ENCODE peak calls at places on chromosomes 4 and X, in four cellular contexts. D is AG04450, B is cardiac fibroblast, N is GM23248. A is an unnamed sample.

GRCh38 chr4:5746829-5747745 is 36.1 kb downstream of the EVC start:
- DNase-seq in D (no peak), B (peak; percentile 76), N (peak; percentile 82), A (no peak)

GRCh38 chrX:114924423-114924822 is 93.0 kb downstream of the IL13RA2 start:
- DNase-seq in D (no peak), B (peak; percentile 22), N (peak; percentile 20), A (no peak)

GRCh38 chrX:68177542-68177941 is 255.8 kb downstream of the OPHN1 start:
- DNase-seq in D (no peak), B (no peak), N (peak; percentile 33), A (no peak)

GRCh38 chrX:124736553-124737240 is 390.3 kb downstream of the SH2D1A start:
- DNase-seq in D (no peak), B (no peak), N (no peak), A (no peak)

GRCh38 chrX:118459494-118459893 is 36.1 kb upstream of the DOCK11 start:
- DNase-seq in D (no peak), B (peak; percentile 66), N (peak; percentile 65), A (no peak)

GRCh38 chr4:7398104-7398423 is 36.7 kb downstream of the PSAPL1 start:
- DNase-seq in D (peak; percentile 15), B (peak; percentile 14), N (no peak), A (no peak)

GRCh38 chrX:30887721-30888120 is 1.3 kb downstream of the TAB3 start:
- DNase-seq in D (no peak), B (no peak), N (no peak), A (no peak)

GRCh38 chr4:138035781-138036258 is 206.3 kb downstream of the SLC7A11 start:
- DNase-seq in D (no peak), B (peak; percentile 84), N (peak; percentile 81), A (no peak)

GRCh38 chrX:21412029-21412428 is 37.8 kb downstream of the CNKSR2 start:
- DNase-seq in D (no peak), B (no peak), N (peak; percentile 10), A (no peak)

GRCh38 chr4:183637461-183637860 is 21.5 kb downstream of the RWDD4 start:
- DNase-seq in D (no peak), B (no peak), N (peak; percentile 55), A (no peak)

GRCh38 chr4:30716158-30716557 is 4.0 kb upstream of the PCDH7 start:
- DNase-seq in D (no peak), B (peak; percentile 57), N (peak; percentile 52), A (no peak)

GRCh38 chr4:126604273-126604867 is 1028.4 kb upstream of the INTU start:
- DNase-seq in D (peak; percentile 21), B (peak; percentile 62), N (peak; percentile 71), A (no peak)

GRCh38 chrX:43861750-43862149 is 20.5 kb downstream of the MAOB start:
- DNase-seq in D (no peak), B (no peak), N (no peak), A (no peak)

GRCh38 chrX:8520791-8521190 is 56.2 kb downstream of the VCX3B start:
- DNase-seq in D (no peak), B (no peak), N (no peak), A (no peak)

GRCh38 chr4:139676913-139677585 is 11.4 kb downstream of the MGST2 start:
- DNase-seq in D (no peak), B (no peak), N (no peak), A (no peak)

GRCh38 chr4:56215901-56216300 is 171.4 kb downstream of the AASDH start:
- DNase-seq in D (no peak), B (peak; percentile 79), N (peak; percentile 66), A (no peak)

GRCh38 chr4:27123769-27124124 is 263.1 kb downstream of the STIM2 start:
- DNase-seq in D (no peak), B (no peak), N (no peak), A (no peak)
- H3K4me3 ChIP-seq in D (no peak overlapping the region), B (no peak overlapping the region), N (no peak overlapping the region), A (no peak overlapping the region)

DNA sequence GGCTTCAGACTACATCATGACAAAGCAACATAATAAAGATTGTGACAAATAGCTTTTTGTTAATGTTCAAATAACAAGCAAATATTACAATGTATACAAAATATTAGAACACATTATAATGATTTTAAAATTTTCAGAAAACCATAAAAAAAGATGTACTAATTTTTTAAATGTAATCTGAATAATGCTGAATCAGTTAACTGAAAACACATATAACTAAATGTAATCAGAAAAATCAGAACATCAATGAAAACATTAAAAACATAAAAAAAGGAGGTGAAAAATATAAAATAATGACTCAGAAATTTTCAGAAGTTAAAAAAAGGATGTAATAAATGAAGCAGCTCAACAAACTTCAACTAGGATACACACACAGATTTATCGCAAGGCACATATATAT is 53.5 kb downstream of the ZNF721 start:
- DNase-seq in D (no peak), B (no peak), N (no peak), A (no peak)
- H3K4me3 ChIP-seq in D (no peak overlapping the region), B (no peak overlapping the region), N (no peak overlapping the region), A (no peak overlapping the region)

DNA sequence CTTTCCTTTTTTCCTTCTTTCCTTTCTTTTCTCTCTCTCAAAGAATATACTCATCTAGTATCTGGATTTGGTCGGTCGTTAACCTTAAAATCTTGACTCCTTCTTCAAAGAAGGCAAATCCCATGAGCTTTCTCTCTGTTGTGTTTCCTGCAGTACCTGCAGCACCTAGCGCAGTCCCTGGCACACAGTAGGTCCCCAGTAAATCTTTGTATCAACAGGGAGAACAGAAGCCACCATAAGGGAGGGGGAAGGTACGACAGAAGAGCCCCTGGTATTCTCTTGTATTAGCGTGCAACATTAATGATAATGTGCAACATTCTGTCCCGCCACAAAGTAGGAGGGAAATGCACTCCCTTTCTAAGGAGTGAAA is 133.5 kb downstream of the AMELX start:
- DNase-seq in D (no peak), B (no peak), N (no peak), A (no peak)
- H3K4me3 ChIP-seq in D (peak overlapping the region; percentile 63), B (peak overlapping the region; percentile 66), N (peak overlapping the region; percentile 71), A (peak overlapping the region; percentile 62)

GRCh38 chrX:73852022-73852421 is 289.0 kb downstream of the CHIC1 start:
- DNase-seq in D (no peak), B (no peak), N (no peak), A (no peak)

GRCh38 chrX:73849054-73849453 is 286.1 kb downstream of the CHIC1 start:
- DNase-seq in D (no peak), B (no peak), N (no peak), A (no peak)

GRCh38 chrX:73850124-73851013 is 287.4 kb downstream of the CHIC1 start:
- DNase-seq in D (no peak), B (peak; percentile 26), N (peak; percentile 23), A (peak; percentile 55)

GRCh38 chrX:73847991-73848390 is 285.0 kb downstream of the CHIC1 start:
- DNase-seq in D (no peak), B (no peak), N (no peak), A (no peak)

DNA sequence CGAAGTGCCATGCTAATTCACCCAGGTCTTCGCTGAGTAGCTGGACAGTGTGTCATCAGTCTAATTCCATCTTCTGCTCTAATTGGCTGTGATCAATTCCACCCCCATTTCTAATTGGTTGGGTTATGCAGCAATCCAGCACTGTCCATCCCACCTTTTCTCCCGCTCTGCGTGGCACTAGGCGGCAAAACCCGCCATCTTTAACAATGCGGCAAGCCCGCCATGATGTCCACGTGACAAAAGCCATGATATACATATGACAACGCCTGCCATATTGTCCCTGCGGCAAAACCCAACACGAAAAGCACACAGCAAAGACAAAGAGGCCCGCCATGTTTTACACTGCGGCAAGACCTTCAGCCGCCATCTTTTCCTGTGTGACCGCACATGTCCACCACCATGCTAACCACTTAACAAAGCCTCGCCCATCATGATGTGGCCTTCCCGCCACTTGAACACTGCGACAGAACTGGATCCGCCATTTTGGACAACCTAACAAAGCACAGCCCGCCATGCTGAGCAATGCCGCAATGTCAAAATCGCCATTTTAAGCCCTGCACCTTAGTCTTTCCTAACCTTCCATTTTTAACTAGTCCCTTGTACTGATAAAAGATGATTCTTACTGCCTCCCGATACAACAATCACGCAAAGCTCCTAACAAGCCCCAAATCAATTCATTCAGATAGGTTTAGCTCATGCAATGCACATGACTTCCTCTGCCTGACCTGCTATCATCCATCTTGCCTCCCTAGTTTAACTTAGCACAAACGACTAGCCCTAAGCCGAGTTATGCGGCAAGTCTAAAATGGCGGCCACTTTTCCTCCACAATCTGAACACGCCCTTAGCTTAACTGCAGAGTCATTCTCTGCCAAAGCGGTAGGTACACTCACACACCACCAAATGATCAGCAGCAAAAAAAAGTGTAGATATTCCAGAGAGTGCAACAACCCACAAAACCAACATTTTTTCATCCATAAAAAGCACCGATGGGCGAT is 288.3 kb downstream of the CHIC1 start:
- DNase-seq in D (no peak), B (no peak), N (no peak), A (peak; percentile 85)
- H3K4me3 ChIP-seq in D (no peak overlapping the region), B (no peak overlapping the region), N (no peak overlapping the region), A (peak overlapping the region; percentile 73)

GRCh38 chrX:130118396-130118795 is 8.1 kb upstream of the ELF4 start:
- DNase-seq in D (peak; percentile 55), B (peak; percentile 90), N (peak; percentile 70), A (no peak)

GRCh38 chrX:130120746-130121504 is 10.6 kb upstream of the ELF4 start:
- DNase-seq in D (no peak), B (peak; percentile 89), N (peak; percentile 90), A (peak; percentile 86)

GRCh38 chrX:130121505-130121800 is 11.2 kb upstream of the ELF4 start:
- DNase-seq in D (no peak), B (no peak), N (no peak), A (no peak)

GRCh38 chrX:130118941-130119640 is 8.8 kb upstream of the ELF4 start:
- DNase-seq in D (peak; percentile 21), B (peak; percentile 50), N (peak; percentile 57), A (no peak)

DNA sequence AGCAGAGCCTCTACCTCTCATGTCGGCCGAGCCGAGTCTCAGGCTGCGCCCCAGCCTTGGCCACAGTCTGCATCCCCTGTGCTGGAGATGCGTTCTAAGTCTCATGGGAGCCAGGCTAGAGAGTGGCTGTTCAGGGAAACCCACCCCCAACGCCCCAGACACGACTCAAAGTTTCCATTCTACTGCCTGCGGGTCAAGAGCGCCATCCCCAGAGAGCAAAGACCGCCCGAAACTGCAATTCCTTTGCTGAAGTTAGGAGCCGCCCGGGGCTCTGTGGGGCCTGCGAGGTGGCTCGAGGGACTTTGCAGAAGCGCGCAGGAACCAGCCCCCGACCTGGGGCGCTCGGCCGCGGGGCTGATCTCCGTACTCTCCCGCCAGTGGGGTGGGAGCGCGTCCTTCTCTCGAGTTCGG is 10.0 kb upstream of the ELF4 start:
- DNase-seq in D (no peak), B (no peak), N (peak; percentile 45), A (no peak)
- H3K4me3 ChIP-seq in D (peak overlapping the region; percentile 27), B (no peak overlapping the region), N (peak overlapping the region; percentile 65), A (peak overlapping the region; percentile 62)

GRCh38 chr4:190015538-190016368 is 11.3 kb downstream of the FRG2 start:
- DNase-seq in D (no peak), B (no peak), N (peak; percentile 9), A (no peak)

GRCh38 chr4:190018201-190018920 is 8.7 kb downstream of the FRG2 start:
- DNase-seq in D (no peak), B (no peak), N (no peak), A (no peak)

GRCh38 chr4:190019023-190019858 is 7.8 kb downstream of the FRG2 start:
- DNase-seq in D (no peak), B (no peak), N (peak; percentile 15), A (no peak)

GRCh38 chr4:190016369-190017289 is 10.4 kb downstream of the FRG2 start:
- DNase-seq in D (no peak), B (no peak), N (no peak), A (no peak)

GRCh38 chr4:190017357-190018200 is 9.5 kb downstream of the FRG2 start:
- DNase-seq in D (no peak), B (no peak), N (peak; percentile 21), A (no peak)
- H3K4me3 ChIP-seq in D (no peak overlapping the region), B (no peak overlapping the region), N (no peak overlapping the region), A (peak overlapping the region; percentile 18)

A was measured in psoas muscle.